ENCODE peak calls at places on chromosome X, in four cellular contexts. P is left lung, R is HS-5, J is Calu3. W is an unnamed sample.

GRCh38 chrX:23634181-23634580 is 33.1 kb upstream of the PRDX4 start:
- DNase-seq in P (no peak), R (no peak), J (no peak), W (no peak)

GRCh38 chrX:151871244-151871643 is 41.4 kb upstream of the MAGEA4 start:
- DNase-seq in P (no peak), R (peak; percentile 78), J (peak; percentile 29), W (peak; percentile 80)

GRCh38 chrX:37813570-37813969 is 33.7 kb downstream of the CYBB start:
- DNase-seq in P (no peak), R (no peak), J (no peak), W (no peak)

GRCh38 chrX:8971116-8971515 is 62.8 kb downstream of the FAM9B start:
- DNase-seq in P (no peak), R (no peak), J (no peak), W (peak; percentile 17)

GRCh38 chrX:45557390-45557789 is 356.7 kb upstream of the DIPK2B start:
- DNase-seq in P (no peak), R (no peak), J (no peak), W (no peak)

GRCh38 chrX:42414057-42414456 is 363.9 kb downstream of the PPP1R2C start:
- DNase-seq in P (no peak), R (no peak), J (no peak), W (no peak)

GRCh38 chrX:21004835-21005234 is 369.4 kb upstream of the CNKSR2 start:
- DNase-seq in P (no peak), R (peak; percentile 24), J (no peak), W (no peak)

GRCh38 chrX:72568406-72569092 is 4.1 kb downstream of the HDAC8 start:
- DNase-seq in P (no peak), R (no peak), J (no peak), W (no peak)

GRCh38 chrX:56366901-56367300 is 134.7 kb downstream of the KLF8 start:
- DNase-seq in P (no peak), R (no peak), J (no peak), W (no peak)

GRCh38 chrX:28851871-28852270 is 264.6 kb downstream of the IL1RAPL1 start:
- DNase-seq in P (no peak), R (no peak), J (no peak), W (no peak)

GRCh38 chrX:124504106-124504983 is 158.0 kb downstream of the SH2D1A start:
- DNase-seq in P (no peak), R (no peak), J (no peak), W (no peak)

GRCh38 chrX:49166914-49167739 is 4.6 kb downstream of the MAGIX start:
- DNase-seq in P (peak; percentile 79), R (no peak), J (peak; percentile 70), W (no peak)

GRCh38 chrX:54157561-54157960 is 25.5 kb downstream of the FAM120C start:
- DNase-seq in P (no peak), R (no peak), J (no peak), W (no peak)

GRCh38 chrX:22351966-22352365 is 79.3 kb downstream of the CBLL2 start:
- DNase-seq in P (no peak), R (no peak), J (no peak), W (no peak)

W was measured in non-pigmented ciliary epithelial cell.